ENCODE peak calls at places on chromosome 1, in nine cellular contexts. One of them, this sample, is unnamed.

GRCh38 chr1:30600706-30601105 is 122.7 kb downstream of the MATN1 start:
- DNase-seq in foreskin fibroblast: no peak
- DNase-seq in left ventricle myocardium inferior: no peak
- DNase-seq in GM12865: peak; percentile 30
- DNase-seq in NB4: no peak
- DNase-seq in D721Med: no peak
- DNase-seq in fibroblast of the aortic adventitia: no peak
- DNase-seq in AG09319: no peak
- DNase-seq in fibroblast of pulmonary artery: no peak
- DNase-seq in this sample: no peak

GRCh38 chr1:125087247-125087646 is 3902.5 kb downstream of the SRGAP2C start:
- DNase-seq in foreskin fibroblast: no peak
- DNase-seq in left ventricle myocardium inferior: no peak
- DNase-seq in GM12865: no peak
- DNase-seq in NB4: no peak
- DNase-seq in D721Med: no peak
- DNase-seq in fibroblast of the aortic adventitia: no peak
- DNase-seq in AG09319: no peak
- DNase-seq in fibroblast of pulmonary artery: no peak
- DNase-seq in this sample: no peak

GRCh38 chr1:87598429-87598828 is 269.7 kb downstream of the LMO4 start:
- DNase-seq in foreskin fibroblast: no peak
- DNase-seq in left ventricle myocardium inferior: no peak
- DNase-seq in GM12865: peak; percentile 18
- DNase-seq in NB4: peak; percentile 26
- DNase-seq in D721Med: no peak
- DNase-seq in fibroblast of the aortic adventitia: no peak
- DNase-seq in AG09319: no peak
- DNase-seq in fibroblast of pulmonary artery: no peak
- DNase-seq in this sample: no peak

GRCh38 chr1:31831397-31832378 is 15.9 kb upstream of the SPOCD1 start:
- DNase-seq in foreskin fibroblast: peak; percentile 80
- DNase-seq in left ventricle myocardium inferior: no peak
- DNase-seq in GM12865: no peak
- DNase-seq in NB4: no peak
- DNase-seq in D721Med: no peak
- DNase-seq in fibroblast of the aortic adventitia: peak; percentile 50
- DNase-seq in AG09319: no peak
- DNase-seq in fibroblast of pulmonary artery: no peak
- DNase-seq in this sample: no peak

GRCh38 chr1:216723274-216723780 is at the start of gene ESRRG:
- DNase-seq in foreskin fibroblast: peak; percentile 21
- DNase-seq in left ventricle myocardium inferior: peak; percentile 64
- DNase-seq in GM12865: no peak
- DNase-seq in NB4: no peak
- DNase-seq in D721Med: no peak
- DNase-seq in fibroblast of the aortic adventitia: no peak
- DNase-seq in AG09319: no peak
- DNase-seq in fibroblast of pulmonary artery: no peak
- DNase-seq in this sample: no peak

GRCh38 chr1:192565946-192566345 is 9.6 kb upstream of the RGS1 start:
- DNase-seq in foreskin fibroblast: peak; percentile 62
- DNase-seq in left ventricle myocardium inferior: no peak
- DNase-seq in GM12865: no peak
- DNase-seq in NB4: no peak
- DNase-seq in D721Med: no peak
- DNase-seq in fibroblast of the aortic adventitia: no peak
- DNase-seq in AG09319: no peak
- DNase-seq in fibroblast of pulmonary artery: no peak
- DNase-seq in this sample: no peak

GRCh38 chr1:192104852-192105251 is 53.4 kb upstream of the RGS18 start:
- DNase-seq in foreskin fibroblast: peak; percentile 74
- DNase-seq in left ventricle myocardium inferior: no peak
- DNase-seq in GM12865: no peak
- DNase-seq in NB4: no peak
- DNase-seq in D721Med: no peak
- DNase-seq in fibroblast of the aortic adventitia: peak; percentile 63
- DNase-seq in AG09319: no peak
- DNase-seq in fibroblast of pulmonary artery: peak; percentile 83
- DNase-seq in this sample: peak; percentile 2

GRCh38 chr1:31753623-31754349 is 10.4 kb downstream of the ADGRB2 start:
- DNase-seq in foreskin fibroblast: peak; percentile 74
- DNase-seq in left ventricle myocardium inferior: peak; percentile 61
- DNase-seq in GM12865: no peak
- DNase-seq in NB4: no peak
- DNase-seq in D721Med: no peak
- DNase-seq in fibroblast of the aortic adventitia: peak; percentile 57
- DNase-seq in AG09319: no peak
- DNase-seq in fibroblast of pulmonary artery: peak; percentile 29
- DNase-seq in this sample: peak; percentile 34

GRCh38 chr1:45686081-45687013 is at the start of gene GPBP1L1:
- DNase-seq in foreskin fibroblast: peak; percentile 99
- DNase-seq in left ventricle myocardium inferior: peak; percentile 98
- DNase-seq in GM12865: peak; percentile 99
- DNase-seq in NB4: peak; percentile 98
- DNase-seq in D721Med: peak; percentile 92
- DNase-seq in fibroblast of the aortic adventitia: peak; percentile 97
- DNase-seq in AG09319: peak; percentile 96
- DNase-seq in fibroblast of pulmonary artery: peak; percentile 99
- DNase-seq in this sample: peak; percentile 98

GRCh38 chr1:235553063-235553675 is 48.9 kb upstream of the B3GALNT2 start:
- DNase-seq in foreskin fibroblast: no peak
- DNase-seq in left ventricle myocardium inferior: no peak
- DNase-seq in GM12865: no peak
- DNase-seq in NB4: no peak
- DNase-seq in D721Med: peak; percentile 92
- DNase-seq in fibroblast of the aortic adventitia: no peak
- DNase-seq in AG09319: no peak
- DNase-seq in fibroblast of pulmonary artery: no peak
- DNase-seq in this sample: peak; percentile 60

GRCh38 chr1:235556807-235557206 is 52.6 kb upstream of the B3GALNT2 start:
- DNase-seq in foreskin fibroblast: no peak
- DNase-seq in left ventricle myocardium inferior: no peak
- DNase-seq in GM12865: no peak
- DNase-seq in NB4: no peak
- DNase-seq in D721Med: no peak
- DNase-seq in fibroblast of the aortic adventitia: no peak
- DNase-seq in AG09319: no peak
- DNase-seq in fibroblast of pulmonary artery: no peak
- DNase-seq in this sample: no peak

GRCh38 chr1:235558783-235559182 is 54.5 kb upstream of the B3GALNT2 start:
- DNase-seq in foreskin fibroblast: no peak
- DNase-seq in left ventricle myocardium inferior: no peak
- DNase-seq in GM12865: no peak
- DNase-seq in NB4: no peak
- DNase-seq in D721Med: no peak
- DNase-seq in fibroblast of the aortic adventitia: no peak
- DNase-seq in AG09319: no peak
- DNase-seq in fibroblast of pulmonary artery: no peak
- DNase-seq in this sample: no peak

GRCh38 chr1:235562589-235562988 is 58.3 kb upstream of the B3GALNT2 start:
- DNase-seq in foreskin fibroblast: no peak
- DNase-seq in left ventricle myocardium inferior: no peak
- DNase-seq in GM12865: no peak
- DNase-seq in NB4: no peak
- DNase-seq in D721Med: no peak
- DNase-seq in fibroblast of the aortic adventitia: no peak
- DNase-seq in AG09319: no peak
- DNase-seq in fibroblast of pulmonary artery: no peak
- DNase-seq in this sample: no peak

GRCh38 chr1:235557495-235557894 is 53.2 kb upstream of the B3GALNT2 start:
- DNase-seq in foreskin fibroblast: no peak
- DNase-seq in left ventricle myocardium inferior: no peak
- DNase-seq in GM12865: no peak
- DNase-seq in NB4: peak; percentile 50
- DNase-seq in D721Med: no peak
- DNase-seq in fibroblast of the aortic adventitia: no peak
- DNase-seq in AG09319: no peak
- DNase-seq in fibroblast of pulmonary artery: no peak
- DNase-seq in this sample: no peak
- TF ChIP-seq CTCF in foreskin fibroblast: no peak
- TF ChIP-seq CTCF in left ventricle myocardium inferior: no peak
- TF ChIP-seq CTCF in GM12865: peak; percentile 17
- TF ChIP-seq CTCF in NB4: peak; percentile 36
- TF ChIP-seq CTCF in D721Med: peak; percentile 31
- TF ChIP-seq CTCF in fibroblast of the aortic adventitia: no peak
- TF ChIP-seq CTCF in AG09319: no peak
- TF ChIP-seq CTCF in fibroblast of pulmonary artery: no peak
- TF ChIP-seq CTCF in this sample: no peak

GRCh38 chr1:114462963-114463362 is 48.0 kb downstream of the TRIM33 start:
- DNase-seq in foreskin fibroblast: no peak
- DNase-seq in left ventricle myocardium inferior: no peak
- DNase-seq in GM12865: no peak
- DNase-seq in NB4: no peak
- DNase-seq in D721Med: no peak
- DNase-seq in fibroblast of the aortic adventitia: no peak
- DNase-seq in AG09319: no peak
- DNase-seq in fibroblast of pulmonary artery: no peak
- DNase-seq in this sample: peak; percentile 10

GRCh38 chr1:114468047-114468446 is 43.0 kb downstream of the TRIM33 start:
- DNase-seq in foreskin fibroblast: no peak
- DNase-seq in left ventricle myocardium inferior: no peak
- DNase-seq in GM12865: peak; percentile 27
- DNase-seq in NB4: no peak
- DNase-seq in D721Med: no peak
- DNase-seq in fibroblast of the aortic adventitia: no peak
- DNase-seq in AG09319: no peak
- DNase-seq in fibroblast of pulmonary artery: no peak
- DNase-seq in this sample: no peak

GRCh38 chr1:114467491-114467890 is 43.5 kb downstream of the TRIM33 start:
- DNase-seq in foreskin fibroblast: no peak
- DNase-seq in left ventricle myocardium inferior: no peak
- DNase-seq in GM12865: peak; percentile 30
- DNase-seq in NB4: no peak
- DNase-seq in D721Med: no peak
- DNase-seq in fibroblast of the aortic adventitia: no peak
- DNase-seq in AG09319: no peak
- DNase-seq in fibroblast of pulmonary artery: no peak
- DNase-seq in this sample: no peak

GRCh38 chr1:114468710-114469468 is 42.1 kb downstream of the TRIM33 start:
- DNase-seq in foreskin fibroblast: peak; percentile 32
- DNase-seq in left ventricle myocardium inferior: no peak
- DNase-seq in GM12865: peak; percentile 36
- DNase-seq in NB4: no peak
- DNase-seq in D721Med: no peak
- DNase-seq in fibroblast of the aortic adventitia: no peak
- DNase-seq in AG09319: no peak
- DNase-seq in fibroblast of pulmonary artery: peak; percentile 33
- DNase-seq in this sample: peak; percentile 50

GRCh38 chr1:114466334-114467014 is 44.5 kb downstream of the TRIM33 start:
- DNase-seq in foreskin fibroblast: no peak
- DNase-seq in left ventricle myocardium inferior: no peak
- DNase-seq in GM12865: no peak
- DNase-seq in NB4: no peak
- DNase-seq in D721Med: no peak
- DNase-seq in fibroblast of the aortic adventitia: no peak
- DNase-seq in AG09319: no peak
- DNase-seq in fibroblast of pulmonary artery: no peak
- DNase-seq in this sample: no peak
- TF ChIP-seq CTCF in foreskin fibroblast: no peak
- TF ChIP-seq CTCF in left ventricle myocardium inferior: no peak
- TF ChIP-seq CTCF in GM12865: no peak
- TF ChIP-seq CTCF in NB4: no peak
- TF ChIP-seq CTCF in D721Med: no peak
- TF ChIP-seq CTCF in fibroblast of the aortic adventitia: no peak
- TF ChIP-seq CTCF in AG09319: no peak
- TF ChIP-seq CTCF in fibroblast of pulmonary artery: no peak
- TF ChIP-seq CTCF in this sample: no peak

GRCh38 chr1:228198977-228199590 is 8.8 kb upstream of the OBSCN start:
- DNase-seq in foreskin fibroblast: peak; percentile 20
- DNase-seq in left ventricle myocardium inferior: no peak
- DNase-seq in GM12865: no peak
- DNase-seq in NB4: no peak
- DNase-seq in D721Med: no peak
- DNase-seq in fibroblast of the aortic adventitia: peak; percentile 2
- DNase-seq in AG09319: no peak
- DNase-seq in fibroblast of pulmonary artery: peak; percentile 8
- DNase-seq in this sample: peak; percentile 6
- TF ChIP-seq CTCF in foreskin fibroblast: no peak
- TF ChIP-seq CTCF in left ventricle myocardium inferior: no peak
- TF ChIP-seq CTCF in GM12865: no peak
- TF ChIP-seq CTCF in NB4: no peak
- TF ChIP-seq CTCF in D721Med: no peak
- TF ChIP-seq CTCF in fibroblast of the aortic adventitia: no peak
- TF ChIP-seq CTCF in AG09319: no peak
- TF ChIP-seq CTCF in fibroblast of pulmonary artery: no peak
- TF ChIP-seq CTCF in this sample: no peak

GRCh38 chr1:248686815-248687214 is 15.8 kb downstream of the OR14I1 start:
- DNase-seq in foreskin fibroblast: no peak
- DNase-seq in left ventricle myocardium inferior: no peak
- DNase-seq in GM12865: peak; percentile 74
- DNase-seq in NB4: peak; percentile 14
- DNase-seq in D721Med: no peak
- DNase-seq in fibroblast of the aortic adventitia: no peak
- DNase-seq in AG09319: no peak
- DNase-seq in fibroblast of pulmonary artery: no peak
- DNase-seq in this sample: no peak
- TF ChIP-seq CTCF in foreskin fibroblast: no peak
- TF ChIP-seq CTCF in left ventricle myocardium inferior: no peak
- TF ChIP-seq CTCF in GM12865: peak; percentile 56
- TF ChIP-seq CTCF in NB4: no peak
- TF ChIP-seq CTCF in D721Med: no peak
- TF ChIP-seq CTCF in fibroblast of the aortic adventitia: no peak
- TF ChIP-seq CTCF in AG09319: no peak
- TF ChIP-seq CTCF in fibroblast of pulmonary artery: no peak
- TF ChIP-seq CTCF in this sample: no peak